ENCODE peak calls at places on chromosomes 4 and X, in eight cellular contexts. Z is activated T-helper 1 cell treated with anti-CD3 and anti-CD28 coated beads, Interleukin-2, amount 50 U/mL, for 16 hours; O is RPMI8226; J is T follicular helper cell; L is substantia nigra; B is pancreas; S is AG10803; Q is stimulated activated naive CD8-positive, alpha-beta T cell treated with anti-CD3 and anti-CD28 coated beads, Interleukin-15, Interleukin-2, amounts not matched to agents 100 U/mL and 50 U/mL, for 24 hours. W is an unnamed sample.

GRCh38 chrX:94178145-94178790 is 504.3 kb downstream of the FAM133A start:
- DNase-seq in Z (no peak), O (no peak), J (no peak), L (no peak), B (no peak), S (no peak), Q (no peak), W (peak)

GRCh38 chr4:189502841-189503240 is 437.8 kb upstream of the FRG1 start:
- DNase-seq in Z (no peak), O (no peak), J (no peak), L (no peak), B (no peak), S (no peak), Q (no peak), W (no peak)

GRCh38 chr4:140811429-140811828 is 55.2 kb upstream of the TBC1D9 start:
- DNase-seq in Z (no peak), O (no peak), J (no peak), L (no peak), B (no peak), S (no peak), Q (no peak), W (no peak)

GRCh38 chr4:102503301-102503746 is 2.2 kb downstream of the NFKB1 start:
- DNase-seq in Z (no peak), O (peak), J (no peak), L (no peak), B (no peak), S (no peak), Q (no peak), W (no peak)

GRCh38 chrX:154738013-154738738 is 12.7 kb downstream of the GAB3 start:
- DNase-seq in Z (no peak), O (no peak), J (no peak), L (no peak), B (no peak), S (peak), Q (no peak), W (peak)

GRCh38 chr4:168475745-168476144 is 4.5 kb downstream of the DDX60L start:
- DNase-seq in Z (no peak), O (no peak), J (no peak), L (no peak), B (no peak), S (no peak), Q (peak), W (no peak)

GRCh38 chr4:169103966-169104412 is 93.9 kb upstream of the CBR4 start:
- DNase-seq in Z (no peak), O (no peak), J (no peak), L (no peak), B (no peak), S (no peak), Q (no peak), W (no peak)

GRCh38 chr4:6855692-6856297 is 53.8 kb upstream of the TBC1D14 start:
- DNase-seq in Z (no peak), O (no peak), J (peak), L (no peak), B (no peak), S (peak), Q (no peak), W (peak)

GRCh38 chr4:98474408-98474844 is 184.0 kb downstream of the TSPAN5 start:
- DNase-seq in Z (no peak), O (no peak), J (no peak), L (no peak), B (no peak), S (peak), Q (no peak), W (no peak)

GRCh38 chr4:20890752-20891151 is 190.5 kb downstream of the PACRGL start:
- DNase-seq in Z (no peak), O (no peak), J (no peak), L (no peak), B (no peak), S (no peak), Q (no peak), W (no peak)

GRCh38 chr4:134708026-134708425 is 506.4 kb upstream of the PABPC4L start:
- DNase-seq in Z (no peak), O (no peak), J (no peak), L (no peak), B (no peak), S (no peak), Q (no peak), W (no peak)

GRCh38 chrX:7088968-7089615 is 58.4 kb upstream of the STS start:
- DNase-seq in Z (no peak), O (peak), J (peak), L (no peak), B (no peak), S (no peak), Q (peak), W (no peak)

GRCh38 chrX:40816906-40817305 is 81.6 kb upstream of the MED14 start:
- DNase-seq in Z (no peak), O (no peak), J (no peak), L (no peak), B (no peak), S (no peak), Q (no peak), W (no peak)

W was measured in AG08395.